ENCODE peak calls at places on chromosomes 11 and 22, in nine cellular contexts. J is foreskin fibroblast, T is fibroblast of pulmonary artery, O is K562, P is tibial artery, Q is HFF-Myc, R is lung, D is Panc1, S is cardiac muscle cell. F is an unnamed sample.

GRCh38 chr11:26950260-26950719 is 43.6 kb upstream of the FIBIN start:
- DNase-seq in J (peak; percentile 92), T (peak; percentile 81), O (no peak), P (no peak), Q (no peak), R (peak; percentile 31), D (no peak), S (peak; percentile 80), F (peak; percentile 76)

GRCh38 chr11:17673951-17674350 is 45.4 kb upstream of the MYOD1 start:
- DNase-seq in J (peak; percentile 14), T (no peak), O (no peak), P (no peak), Q (no peak), R (no peak), D (no peak), S (no peak), F (no peak)

GRCh38 chr11:73359341-73359740 is 16.9 kb upstream of the RELT start:
- DNase-seq in J (peak; percentile 83), T (no peak), O (no peak), P (peak; percentile 92), Q (no peak), R (no peak), D (no peak), S (peak; percentile 42), F (no peak)

GRCh38 chr22:37383342-37383741 is 43.9 kb downstream of the ELFN2 start:
- DNase-seq in J (no peak), T (no peak), O (no peak), P (no peak), Q (no peak), R (no peak), D (no peak), S (no peak), F (no peak)

GRCh38 chr22:45970709-45971388 is 6.1 kb downstream of the WNT7B start:
- DNase-seq in J (peak; percentile 33), T (no peak), O (no peak), P (no peak), Q (no peak), R (no peak), D (no peak), S (peak; percentile 32), F (no peak)

GRCh38 chr11:130906616-130907015 is 9.7 kb downstream of the SNX19 start:
- DNase-seq in J (no peak), T (no peak), O (no peak), P (no peak), Q (no peak), R (no peak), D (no peak), S (no peak), F (no peak)

GRCh38 chr11:67252831-67253239 is 13.4 kb upstream of the GRK2 start:
- DNase-seq in J (peak; percentile 60), T (peak; percentile 63), O (no peak), P (no peak), Q (no peak), R (no peak), D (no peak), S (peak; percentile 45), F (no peak)

GRCh38 chr11:3687399-3687798 is 16.2 kb upstream of the CHRNA10 start:
- DNase-seq in J (no peak), T (no peak), O (no peak), P (no peak), Q (no peak), R (no peak), D (no peak), S (no peak), F (no peak)

DNA sequence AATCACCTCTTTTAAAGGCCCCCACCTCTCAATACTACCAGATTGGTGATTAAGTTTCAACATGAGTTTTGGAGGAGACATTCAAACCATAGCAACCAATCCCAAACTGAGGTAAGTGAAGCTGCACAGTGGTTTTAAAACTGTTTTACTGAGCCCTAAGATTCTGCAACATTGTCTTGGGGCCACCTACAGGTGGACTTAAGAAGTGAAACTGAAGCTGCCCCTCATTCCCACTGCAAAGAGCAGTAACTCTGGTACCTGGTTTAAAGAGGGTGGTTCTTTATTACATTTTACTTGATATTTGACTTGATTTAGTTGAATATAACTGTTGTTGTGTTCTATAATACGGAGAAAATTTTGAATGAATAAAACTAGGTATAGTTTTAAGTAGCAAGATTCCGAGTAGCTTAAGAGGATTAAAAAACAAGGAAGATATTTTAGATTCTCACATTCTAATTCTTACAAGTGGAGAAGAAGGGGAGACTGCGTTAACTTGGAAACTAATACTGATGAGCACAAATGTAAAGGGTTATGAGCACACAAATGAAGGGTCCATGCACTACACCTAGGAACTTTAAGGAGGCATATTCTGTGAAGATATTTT is 26.7 kb downstream of the SYT9 start:
- DNase-seq in J (peak; percentile 64), T (peak; percentile 57), O (peak; percentile 31), P (no peak), Q (peak; percentile 12), R (no peak), D (peak; percentile 51), S (peak; percentile 51), F (peak; percentile 4)
- TF ChIP-seq CTCF in J (peak; percentile 73), T (peak; percentile 73), O (peak; percentile 49), P (peak; percentile 25), Q (peak; percentile 66), R (peak; percentile 35), D (peak; percentile 91), S (peak; percentile 72), F (peak; percentile 68)

GRCh38 chr11:104163100-104164027 is 583 bp downstream of the PDGFD start:
- DNase-seq in J (peak; percentile 36), T (peak; percentile 44), O (no peak), P (peak; percentile 66), Q (no peak), R (no peak), D (no peak), S (peak; percentile 52), F (no peak)

GRCh38 chr11:104165014-104165413 is 1.1 kb upstream of the PDGFD start:
- DNase-seq in J (no peak), T (no peak), O (no peak), P (no peak), Q (no peak), R (no peak), D (no peak), S (no peak), F (no peak)

GRCh38 chr11:104161751-104162450 is 2.0 kb downstream of the PDGFD start:
- DNase-seq in J (no peak), T (no peak), O (no peak), P (no peak), Q (no peak), R (no peak), D (no peak), S (peak; percentile 17), F (no peak)

GRCh38 chr11:104159356-104159755 is 4.6 kb downstream of the PDGFD start:
- DNase-seq in J (peak; percentile 24), T (no peak), O (no peak), P (no peak), Q (no peak), R (no peak), D (no peak), S (no peak), F (no peak)

DNA sequence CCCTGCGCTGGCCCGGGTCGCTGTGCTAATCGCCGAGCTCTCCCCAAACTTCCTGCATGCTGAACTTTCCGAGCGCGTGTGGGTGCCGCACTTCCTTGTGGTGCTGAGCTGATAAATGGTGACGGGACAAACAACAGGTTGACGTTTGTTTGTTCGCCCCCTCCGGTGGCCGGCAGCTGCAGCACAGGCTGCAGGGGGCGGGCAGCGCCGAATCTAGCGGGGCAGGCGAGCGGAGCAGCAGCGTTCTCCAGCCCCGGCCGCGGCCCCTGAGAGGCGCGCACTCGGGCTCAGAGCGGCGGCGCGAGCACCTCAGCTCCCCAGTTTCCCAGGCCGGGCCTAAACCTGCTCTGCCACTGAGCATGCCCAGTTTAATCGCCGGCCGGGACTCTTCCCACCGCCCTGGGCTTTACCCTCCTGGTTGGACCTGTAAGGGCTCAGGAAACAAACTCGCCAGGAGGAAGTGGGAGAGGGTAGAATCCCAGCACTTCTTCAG is at the start of gene PDGFD:
- DNase-seq in J (peak; percentile 74), T (peak; percentile 84), O (no peak), P (peak; percentile 71), Q (peak; percentile 37), R (peak; percentile 36), D (no peak), S (peak; percentile 89), F (peak; percentile 41)
- TF ChIP-seq CTCF in J (peak; percentile 43), T (peak; percentile 41), O (no peak), P (peak; percentile 35), Q (peak; percentile 49), R (no peak), D (peak; percentile 59), S (peak; percentile 60), F (peak; percentile 53)

DNA sequence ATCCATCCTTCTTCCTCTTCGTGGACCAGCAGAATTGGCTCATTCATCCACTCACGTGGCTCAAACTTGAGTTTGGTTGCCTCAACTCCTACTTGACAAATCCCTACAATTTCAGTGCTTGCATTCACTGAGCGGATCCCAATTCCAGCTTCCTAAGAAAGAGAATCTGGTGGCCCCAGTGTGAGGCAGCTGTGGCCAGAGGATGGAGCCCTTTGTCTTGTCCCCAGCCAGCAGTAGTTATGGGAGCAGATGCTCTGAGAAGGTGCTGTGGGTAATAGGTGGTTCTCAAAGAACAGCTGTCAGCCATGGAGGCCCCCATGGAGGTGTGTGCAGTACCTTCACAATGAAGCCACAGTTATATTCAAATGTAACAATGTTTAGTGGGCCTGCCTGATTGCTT is 39.3 kb downstream of the KREMEN1 start:
- DNase-seq in J (no peak), T (no peak), O (no peak), P (no peak), Q (no peak), R (no peak), D (no peak), S (no peak), F (no peak)
- TF ChIP-seq CTCF in J (no peak), T (no peak), O (no peak), P (no peak), Q (no peak), R (no peak), D (peak; percentile 12), S (no peak), F (no peak)

GRCh38 chr11:122755941-122756340 is 82.4 kb upstream of the CRTAM start:
- DNase-seq in J (no peak), T (peak; percentile 46), O (no peak), P (no peak), Q (no peak), R (no peak), D (no peak), S (peak; percentile 30), F (no peak)

GRCh38 chr11:122754553-122755322 is 83.6 kb upstream of the CRTAM start:
- DNase-seq in J (no peak), T (peak; percentile 35), O (peak; percentile 30), P (no peak), Q (no peak), R (no peak), D (no peak), S (peak; percentile 30), F (no peak)

GRCh38 chr11:122757201-122757600 is 81.1 kb upstream of the CRTAM start:
- DNase-seq in J (no peak), T (no peak), O (no peak), P (no peak), Q (no peak), R (no peak), D (no peak), S (no peak), F (no peak)

GRCh38 chr11:122755409-122755808 is 82.9 kb upstream of the CRTAM start:
- DNase-seq in J (no peak), T (peak; percentile 54), O (peak; percentile 92), P (no peak), Q (no peak), R (no peak), D (no peak), S (peak; percentile 62), F (no peak)

DNA sequence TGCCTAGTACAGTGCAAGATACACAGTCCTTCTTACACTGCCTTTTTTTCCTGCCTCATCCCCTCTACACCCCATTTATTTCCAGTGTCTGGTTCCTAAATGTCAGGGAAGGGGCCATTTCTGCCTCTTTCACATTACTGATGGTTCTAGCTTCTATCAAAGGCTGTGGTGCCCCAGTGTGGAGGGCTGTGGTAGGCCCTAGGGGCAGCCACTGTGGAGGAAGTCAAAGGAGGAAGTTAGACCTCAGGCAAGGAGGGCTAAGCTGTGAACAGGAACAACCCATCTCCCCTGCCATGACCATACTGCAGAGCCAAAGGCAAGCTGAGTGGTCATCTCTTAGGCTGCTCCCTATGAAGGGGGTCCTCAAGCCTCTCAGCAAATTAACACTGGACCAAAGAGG is 81.9 kb upstream of the CRTAM start:
- DNase-seq in J (no peak), T (no peak), O (no peak), P (no peak), Q (no peak), R (no peak), D (no peak), S (no peak), F (no peak)
- TF ChIP-seq CTCF in J (peak; percentile 12), T (peak; percentile 14), O (no peak), P (no peak), Q (no peak), R (peak; percentile 12), D (no peak), S (no peak), F (peak; percentile 20)